ENCODE peak calls at places on chromosome 22, in ten cellular contexts. One of them, this sample, is unnamed.

GRCh38 chr22:49803667-49804375 is 23.9 kb downstream of the BRD1 start:
- DNase-seq in stomach: no peak
- DNase-seq in IMR-90: no peak
- DNase-seq in OCI-LY7: no peak
- DNase-seq in A549: no peak
- DNase-seq in pancreas: no peak
- DNase-seq in K562: no peak
- DNase-seq in prostate gland: no peak
- DNase-seq in transverse colon: no peak
- DNase-seq in cardiac muscle cell: no peak
- DNase-seq in this sample: no peak

GRCh38 chr22:17918840-17919239 is 105.5 kb downstream of the MICAL3 start:
- DNase-seq in stomach: no peak
- DNase-seq in IMR-90: peak; percentile 64
- DNase-seq in OCI-LY7: no peak
- DNase-seq in A549: no peak
- DNase-seq in pancreas: no peak
- DNase-seq in K562: no peak
- DNase-seq in prostate gland: no peak
- DNase-seq in transverse colon: no peak
- DNase-seq in cardiac muscle cell: no peak
- DNase-seq in this sample: no peak

GRCh38 chr22:50701428-50702154 is 29.0 kb downstream of the SHANK3 start:
- DNase-seq in stomach: no peak
- DNase-seq in IMR-90: no peak
- DNase-seq in OCI-LY7: no peak
- DNase-seq in A549: no peak
- DNase-seq in pancreas: no peak
- DNase-seq in K562: no peak
- DNase-seq in prostate gland: no peak
- DNase-seq in transverse colon: no peak
- DNase-seq in cardiac muscle cell: no peak
- DNase-seq in this sample: peak; percentile 26

GRCh38 chr22:44677299-44678244 is 24.4 kb upstream of the PRR5 start:
- DNase-seq in stomach: no peak
- DNase-seq in IMR-90: no peak
- DNase-seq in OCI-LY7: no peak
- DNase-seq in A549: no peak
- DNase-seq in pancreas: no peak
- DNase-seq in K562: no peak
- DNase-seq in prostate gland: no peak
- DNase-seq in transverse colon: no peak
- DNase-seq in cardiac muscle cell: no peak
- DNase-seq in this sample: no peak

GRCh38 chr22:42892156-42892555 is 35.1 kb upstream of the ARFGAP3 start:
- DNase-seq in stomach: no peak
- DNase-seq in IMR-90: no peak
- DNase-seq in OCI-LY7: no peak
- DNase-seq in A549: no peak
- DNase-seq in pancreas: no peak
- DNase-seq in K562: no peak
- DNase-seq in prostate gland: no peak
- DNase-seq in transverse colon: no peak
- DNase-seq in cardiac muscle cell: no peak
- DNase-seq in this sample: no peak

GRCh38 chr22:17782621-17783020 is 8.4 kb upstream of the BID start:
- DNase-seq in stomach: no peak
- DNase-seq in IMR-90: no peak
- DNase-seq in OCI-LY7: no peak
- DNase-seq in A549: no peak
- DNase-seq in pancreas: no peak
- DNase-seq in K562: no peak
- DNase-seq in prostate gland: no peak
- DNase-seq in transverse colon: peak; percentile 57
- DNase-seq in cardiac muscle cell: no peak
- DNase-seq in this sample: no peak

GRCh38 chr22:38338772-38339379 is 21.6 kb upstream of the CSNK1E start:
- DNase-seq in stomach: no peak
- DNase-seq in IMR-90: no peak
- DNase-seq in OCI-LY7: no peak
- DNase-seq in A549: no peak
- DNase-seq in pancreas: no peak
- DNase-seq in K562: no peak
- DNase-seq in prostate gland: no peak
- DNase-seq in transverse colon: peak; percentile 1
- DNase-seq in cardiac muscle cell: no peak
- DNase-seq in this sample: peak; percentile 15

GRCh38 chr22:27240298-27240885 is 561.2 kb downstream of the MN1 start:
- DNase-seq in stomach: no peak
- DNase-seq in IMR-90: peak; percentile 12
- DNase-seq in OCI-LY7: no peak
- DNase-seq in A549: no peak
- DNase-seq in pancreas: peak; percentile 53
- DNase-seq in K562: no peak
- DNase-seq in prostate gland: no peak
- DNase-seq in transverse colon: no peak
- DNase-seq in cardiac muscle cell: no peak
- DNase-seq in this sample: no peak

GRCh38 chr22:21898354-21898896 is 31.0 kb upstream of the MAPK1 start:
- DNase-seq in stomach: no peak
- DNase-seq in IMR-90: no peak
- DNase-seq in OCI-LY7: no peak
- DNase-seq in A549: no peak
- DNase-seq in pancreas: no peak
- DNase-seq in K562: no peak
- DNase-seq in prostate gland: no peak
- DNase-seq in transverse colon: no peak
- DNase-seq in cardiac muscle cell: no peak
- DNase-seq in this sample: no peak

GRCh38 chr22:37137131-37137530 is 12.6 kb downstream of the IL2RB start:
- DNase-seq in stomach: no peak
- DNase-seq in IMR-90: no peak
- DNase-seq in OCI-LY7: no peak
- DNase-seq in A549: no peak
- DNase-seq in pancreas: no peak
- DNase-seq in K562: no peak
- DNase-seq in prostate gland: no peak
- DNase-seq in transverse colon: no peak
- DNase-seq in cardiac muscle cell: no peak
- DNase-seq in this sample: no peak

GRCh38 chr22:27576815-27577564 is 224.6 kb downstream of the MN1 start:
- DNase-seq in stomach: no peak
- DNase-seq in IMR-90: peak; percentile 70
- DNase-seq in OCI-LY7: no peak
- DNase-seq in A549: no peak
- DNase-seq in pancreas: no peak
- DNase-seq in K562: no peak
- DNase-seq in prostate gland: no peak
- DNase-seq in transverse colon: no peak
- DNase-seq in cardiac muscle cell: peak; percentile 96
- DNase-seq in this sample: no peak

DNA sequence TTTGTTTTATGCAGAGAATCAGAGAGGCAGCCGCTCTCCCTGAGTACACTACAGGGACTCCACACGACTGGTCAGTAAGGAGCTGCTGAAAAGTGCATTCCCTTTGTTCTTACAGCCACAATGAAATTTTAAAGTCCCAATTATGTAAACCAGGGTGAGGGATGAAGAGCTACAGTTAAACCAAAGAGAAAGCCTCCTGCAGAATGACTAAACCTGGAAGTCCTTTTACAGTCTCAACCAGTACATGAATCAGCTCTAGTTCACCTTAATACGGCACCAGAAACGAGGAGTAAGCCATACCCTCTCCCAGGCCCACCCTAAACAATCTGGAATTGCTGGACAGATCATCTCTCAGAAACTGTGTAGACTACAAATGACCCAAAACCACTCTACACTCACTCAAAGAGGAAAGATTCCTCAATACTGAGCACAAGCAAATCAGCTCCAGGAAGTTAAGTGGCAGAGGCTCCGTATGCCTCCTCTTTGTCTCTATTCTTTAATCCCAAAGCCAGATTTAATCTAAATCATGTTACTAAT is 113.1 kb downstream of the RBFOX2 start:
- DNase-seq in stomach: no peak
- DNase-seq in IMR-90: peak; percentile 66
- DNase-seq in OCI-LY7: no peak
- DNase-seq in A549: no peak
- DNase-seq in pancreas: no peak
- DNase-seq in K562: no peak
- DNase-seq in prostate gland: no peak
- DNase-seq in transverse colon: no peak
- DNase-seq in cardiac muscle cell: no peak
- DNase-seq in this sample: no peak
- H3K4me3 ChIP-seq in stomach: peak overlapping the region; percentile 44
- H3K4me3 ChIP-seq in IMR-90: peak overlapping the region; percentile 36
- H3K4me3 ChIP-seq in OCI-LY7: peak overlapping the region; percentile 59
- H3K4me3 ChIP-seq in A549: no peak overlapping the region
- H3K4me3 ChIP-seq in pancreas: peak overlapping the region; percentile 37
- H3K4me3 ChIP-seq in K562: no peak overlapping the region
- H3K4me3 ChIP-seq in prostate gland: peak overlapping the region; percentile 32
- H3K4me3 ChIP-seq in transverse colon: peak overlapping the region; percentile 50
- H3K4me3 ChIP-seq in cardiac muscle cell: peak overlapping the region; percentile 41
- H3K4me3 ChIP-seq in this sample: no peak overlapping the region

DNA sequence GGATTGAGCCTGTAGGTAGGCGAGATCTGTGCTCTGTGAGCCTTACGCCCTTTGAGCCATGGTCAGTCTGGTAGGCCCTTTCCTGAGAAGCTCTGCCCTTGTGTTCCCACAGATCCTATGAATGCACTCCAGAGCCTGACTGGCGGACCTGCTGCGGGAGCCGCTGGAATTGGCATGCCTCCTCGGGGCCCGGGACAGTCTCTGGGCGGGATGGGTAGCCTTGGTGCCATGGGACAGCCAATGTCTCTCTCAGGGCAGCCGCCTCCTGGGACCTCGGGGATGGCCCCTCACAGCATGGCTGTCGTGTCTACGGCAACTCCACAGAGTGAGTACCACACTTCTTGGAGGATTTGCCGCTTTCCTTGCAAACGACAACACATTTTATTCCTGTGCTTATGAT is 47.4 kb downstream of the MED15 start:
- DNase-seq in stomach: no peak
- DNase-seq in IMR-90: no peak
- DNase-seq in OCI-LY7: no peak
- DNase-seq in A549: no peak
- DNase-seq in pancreas: no peak
- DNase-seq in K562: no peak
- DNase-seq in prostate gland: no peak
- DNase-seq in transverse colon: no peak
- DNase-seq in cardiac muscle cell: no peak
- DNase-seq in this sample: peak; percentile 72
- H3K4me1 ChIP-seq in stomach: peaks cover 77% of the 10 kb centered on the region
- H3K4me1 ChIP-seq in IMR-90: peaks cover 43% of the 10 kb centered on the region
- H3K4me1 ChIP-seq in OCI-LY7: no peaks in the 10 kb centered on the region
- H3K4me1 ChIP-seq in A549: peaks cover 12% of the 10 kb centered on the region
- H3K4me1 ChIP-seq in pancreas: peaks cover 35% of the 10 kb centered on the region
- H3K4me1 ChIP-seq in K562: peaks cover 14% of the 10 kb centered on the region
- H3K4me1 ChIP-seq in prostate gland: peaks cover 6% of the 10 kb centered on the region
- H3K4me1 ChIP-seq in transverse colon: peaks cover 43% of the 10 kb centered on the region
- H3K4me1 ChIP-seq in cardiac muscle cell: peaks cover 49% of the 10 kb centered on the region
- H3K4me1 ChIP-seq in this sample: peaks cover 6% of the 10 kb centered on the region

GRCh38 chr22:40181323-40181722 is 3.6 kb downstream of the TNRC6B start:
- DNase-seq in stomach: no peak
- DNase-seq in IMR-90: no peak
- DNase-seq in OCI-LY7: no peak
- DNase-seq in A549: no peak
- DNase-seq in pancreas: no peak
- DNase-seq in K562: no peak
- DNase-seq in prostate gland: no peak
- DNase-seq in transverse colon: no peak
- DNase-seq in cardiac muscle cell: no peak
- DNase-seq in this sample: no peak

GRCh38 chr22:40183029-40183581 is 5.4 kb downstream of the TNRC6B start:
- DNase-seq in stomach: no peak
- DNase-seq in IMR-90: peak; percentile 87
- DNase-seq in OCI-LY7: no peak
- DNase-seq in A549: no peak
- DNase-seq in pancreas: no peak
- DNase-seq in K562: no peak
- DNase-seq in prostate gland: peak; percentile 41
- DNase-seq in transverse colon: peak; percentile 33
- DNase-seq in cardiac muscle cell: peak; percentile 90
- DNase-seq in this sample: no peak

GRCh38 chr22:40179535-40179934 is 1.8 kb downstream of the TNRC6B start:
- DNase-seq in stomach: no peak
- DNase-seq in IMR-90: no peak
- DNase-seq in OCI-LY7: no peak
- DNase-seq in A549: no peak
- DNase-seq in pancreas: no peak
- DNase-seq in K562: no peak
- DNase-seq in prostate gland: no peak
- DNase-seq in transverse colon: no peak
- DNase-seq in cardiac muscle cell: no peak
- DNase-seq in this sample: no peak

GRCh38 chr22:40180403-40180802 is 2.7 kb downstream of the TNRC6B start:
- DNase-seq in stomach: no peak
- DNase-seq in IMR-90: no peak
- DNase-seq in OCI-LY7: no peak
- DNase-seq in A549: no peak
- DNase-seq in pancreas: no peak
- DNase-seq in K562: no peak
- DNase-seq in prostate gland: no peak
- DNase-seq in transverse colon: no peak
- DNase-seq in cardiac muscle cell: no peak
- DNase-seq in this sample: no peak

DNA sequence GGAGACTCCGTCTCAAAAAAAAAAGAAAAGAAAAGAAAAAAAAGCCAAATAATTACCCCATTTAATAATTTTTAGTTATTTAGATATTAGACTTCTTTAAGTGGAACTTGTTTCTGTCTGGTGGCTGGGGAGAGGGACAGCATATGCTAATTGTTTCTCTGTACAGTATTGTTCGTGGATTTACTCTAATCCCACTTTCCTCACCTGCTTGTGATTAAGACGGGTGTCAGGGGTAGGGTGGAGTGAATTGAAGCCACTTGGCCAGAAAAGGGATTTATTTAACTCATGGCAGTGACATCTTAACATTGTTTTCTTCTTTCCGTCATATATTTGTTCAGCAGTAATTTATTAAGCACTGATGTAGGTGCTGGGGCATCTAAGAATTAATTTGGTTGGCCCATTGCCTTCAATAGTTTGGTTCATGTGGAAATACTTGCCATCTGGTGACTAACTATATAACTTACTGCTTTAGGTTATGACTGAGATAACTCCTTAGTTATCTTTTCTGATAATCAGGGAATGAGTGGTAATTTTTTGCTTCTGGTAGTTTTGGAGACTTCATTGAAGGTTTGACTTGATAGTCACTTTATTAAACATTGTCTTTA is 4.6 kb downstream of the TNRC6B start:
- DNase-seq in stomach: no peak
- DNase-seq in IMR-90: no peak
- DNase-seq in OCI-LY7: no peak
- DNase-seq in A549: no peak
- DNase-seq in pancreas: no peak
- DNase-seq in K562: no peak
- DNase-seq in prostate gland: no peak
- DNase-seq in transverse colon: no peak
- DNase-seq in cardiac muscle cell: no peak
- DNase-seq in this sample: no peak
- H3K27ac ChIP-seq in stomach: peak overlapping the region; percentile 65
- H3K27ac ChIP-seq in IMR-90: no peak overlapping the region
- H3K27ac ChIP-seq in OCI-LY7: no peak overlapping the region
- H3K27ac ChIP-seq in A549: no peak overlapping the region
- H3K27ac ChIP-seq in pancreas: peak overlapping the region; percentile 57
- H3K27ac ChIP-seq in K562: peak overlapping the region; percentile 74
- H3K27ac ChIP-seq in prostate gland: no peak overlapping the region
- H3K27ac ChIP-seq in transverse colon: peak overlapping the region; percentile 91
- H3K27ac ChIP-seq in cardiac muscle cell: peak overlapping the region; percentile 72
- H3K27ac ChIP-seq in this sample: no peak overlapping the region

GRCh38 chr22:25028841-25029141 is 76.3 kb downstream of the KIAA1671 start:
- DNase-seq in stomach: no peak
- DNase-seq in IMR-90: no peak
- DNase-seq in OCI-LY7: no peak
- DNase-seq in A549: no peak
- DNase-seq in pancreas: no peak
- DNase-seq in K562: no peak
- DNase-seq in prostate gland: no peak
- DNase-seq in transverse colon: no peak
- DNase-seq in cardiac muscle cell: no peak
- DNase-seq in this sample: no peak
- H3K4me3 ChIP-seq in stomach: no peak overlapping the region
- H3K4me3 ChIP-seq in IMR-90: no peak overlapping the region
- H3K4me3 ChIP-seq in OCI-LY7: no peak overlapping the region
- H3K4me3 ChIP-seq in A549: no peak overlapping the region
- H3K4me3 ChIP-seq in pancreas: no peak overlapping the region
- H3K4me3 ChIP-seq in K562: no peak overlapping the region
- H3K4me3 ChIP-seq in prostate gland: no peak overlapping the region
- H3K4me3 ChIP-seq in transverse colon: no peak overlapping the region
- H3K4me3 ChIP-seq in cardiac muscle cell: no peak overlapping the region
- H3K4me3 ChIP-seq in this sample: no peak overlapping the region

This sample was measured in aorta.